ENCODE peak calls at places on chromosome 7, in nine cellular contexts. One of them, this sample, is unnamed.

GRCh38 chr7:89771003-89771636 is 383.1 kb upstream of the STEAP1 start:
- DNase-seq in osteocyte: no peak
- DNase-seq in tibial nerve: no peak
- DNase-seq in adrenal gland: no peak
- DNase-seq in brain microvascular endothelial cell: no peak
- DNase-seq in cardiac muscle cell: peak; percentile 5
- DNase-seq in CD8-positive, alpha-beta T cell: no peak
- DNase-seq in tibial artery: no peak
- DNase-seq in activated CD8-positive, alpha-beta T cell treated with anti-CD3 and anti-CD28 coated beads for 36 hours: no peak
- DNase-seq in this sample: no peak

GRCh38 chr7:27873981-27874957 is 134.3 kb downstream of the TAX1BP1 start:
- DNase-seq in osteocyte: peak; percentile 90
- DNase-seq in tibial nerve: peak; percentile 7
- DNase-seq in adrenal gland: peak; percentile 89
- DNase-seq in brain microvascular endothelial cell: peak; percentile 27
- DNase-seq in cardiac muscle cell: no peak
- DNase-seq in CD8-positive, alpha-beta T cell: no peak
- DNase-seq in tibial artery: peak; percentile 87
- DNase-seq in activated CD8-positive, alpha-beta T cell treated with anti-CD3 and anti-CD28 coated beads for 36 hours: no peak
- DNase-seq in this sample: no peak

GRCh38 chr7:23696916-23697441 is 13.0 kb upstream of the STK31 start:
- DNase-seq in osteocyte: no peak
- DNase-seq in tibial nerve: peak; percentile 30
- DNase-seq in adrenal gland: peak; percentile 30
- DNase-seq in brain microvascular endothelial cell: peak; percentile 59
- DNase-seq in cardiac muscle cell: peak; percentile 73
- DNase-seq in CD8-positive, alpha-beta T cell: peak; percentile 37
- DNase-seq in tibial artery: peak; percentile 71
- DNase-seq in activated CD8-positive, alpha-beta T cell treated with anti-CD3 and anti-CD28 coated beads for 36 hours: peak; percentile 76
- DNase-seq in this sample: peak; percentile 64

GRCh38 chr7:74044366-74045350 is 16.7 kb downstream of the ELN start:
- DNase-seq in osteocyte: no peak
- DNase-seq in tibial nerve: no peak
- DNase-seq in adrenal gland: no peak
- DNase-seq in brain microvascular endothelial cell: no peak
- DNase-seq in cardiac muscle cell: no peak
- DNase-seq in CD8-positive, alpha-beta T cell: no peak
- DNase-seq in tibial artery: no peak
- DNase-seq in activated CD8-positive, alpha-beta T cell treated with anti-CD3 and anti-CD28 coated beads for 36 hours: no peak
- DNase-seq in this sample: no peak

GRCh38 chr7:88357794-88358533 is 51.3 kb upstream of the STEAP4 start:
- DNase-seq in osteocyte: no peak
- DNase-seq in tibial nerve: no peak
- DNase-seq in adrenal gland: no peak
- DNase-seq in brain microvascular endothelial cell: peak; percentile 5
- DNase-seq in cardiac muscle cell: no peak
- DNase-seq in CD8-positive, alpha-beta T cell: no peak
- DNase-seq in tibial artery: no peak
- DNase-seq in activated CD8-positive, alpha-beta T cell treated with anti-CD3 and anti-CD28 coated beads for 36 hours: no peak
- DNase-seq in this sample: no peak

GRCh38 chr7:75716992-75717626 is 21.6 kb downstream of the HIP1 start:
- DNase-seq in osteocyte: no peak
- DNase-seq in tibial nerve: no peak
- DNase-seq in adrenal gland: no peak
- DNase-seq in brain microvascular endothelial cell: peak; percentile 42
- DNase-seq in cardiac muscle cell: no peak
- DNase-seq in CD8-positive, alpha-beta T cell: no peak
- DNase-seq in tibial artery: no peak
- DNase-seq in activated CD8-positive, alpha-beta T cell treated with anti-CD3 and anti-CD28 coated beads for 36 hours: no peak
- DNase-seq in this sample: no peak

GRCh38 chr7:124992881-124993562 is 63.4 kb upstream of the POT1 start:
- DNase-seq in osteocyte: no peak
- DNase-seq in tibial nerve: no peak
- DNase-seq in adrenal gland: peak; percentile 84
- DNase-seq in brain microvascular endothelial cell: peak; percentile 91
- DNase-seq in cardiac muscle cell: no peak
- DNase-seq in CD8-positive, alpha-beta T cell: no peak
- DNase-seq in tibial artery: peak; percentile 72
- DNase-seq in activated CD8-positive, alpha-beta T cell treated with anti-CD3 and anti-CD28 coated beads for 36 hours: no peak
- DNase-seq in this sample: no peak

GRCh38 chr7:27775772-27776171 is 35.8 kb downstream of the TAX1BP1 start:
- DNase-seq in osteocyte: no peak
- DNase-seq in tibial nerve: no peak
- DNase-seq in adrenal gland: no peak
- DNase-seq in brain microvascular endothelial cell: no peak
- DNase-seq in cardiac muscle cell: no peak
- DNase-seq in CD8-positive, alpha-beta T cell: no peak
- DNase-seq in tibial artery: no peak
- DNase-seq in activated CD8-positive, alpha-beta T cell treated with anti-CD3 and anti-CD28 coated beads for 36 hours: no peak
- DNase-seq in this sample: no peak

GRCh38 chr7:133854739-133855138 is 272.4 kb upstream of the LRGUK start:
- DNase-seq in osteocyte: no peak
- DNase-seq in tibial nerve: peak; percentile 10
- DNase-seq in adrenal gland: no peak
- DNase-seq in brain microvascular endothelial cell: peak; percentile 48
- DNase-seq in cardiac muscle cell: peak; percentile 43
- DNase-seq in CD8-positive, alpha-beta T cell: no peak
- DNase-seq in tibial artery: no peak
- DNase-seq in activated CD8-positive, alpha-beta T cell treated with anti-CD3 and anti-CD28 coated beads for 36 hours: no peak
- DNase-seq in this sample: peak; percentile 46

GRCh38 chr7:12870219-12870618 is 182.8 kb downstream of the ARL4A start:
- DNase-seq in osteocyte: no peak
- DNase-seq in tibial nerve: no peak
- DNase-seq in adrenal gland: no peak
- DNase-seq in brain microvascular endothelial cell: no peak
- DNase-seq in cardiac muscle cell: no peak
- DNase-seq in CD8-positive, alpha-beta T cell: no peak
- DNase-seq in tibial artery: no peak
- DNase-seq in activated CD8-positive, alpha-beta T cell treated with anti-CD3 and anti-CD28 coated beads for 36 hours: no peak
- DNase-seq in this sample: no peak

GRCh38 chr7:123437447-123437995 is 96.9 kb downstream of the IQUB start:
- DNase-seq in osteocyte: no peak
- DNase-seq in tibial nerve: no peak
- DNase-seq in adrenal gland: no peak
- DNase-seq in brain microvascular endothelial cell: no peak
- DNase-seq in cardiac muscle cell: no peak
- DNase-seq in CD8-positive, alpha-beta T cell: no peak
- DNase-seq in tibial artery: no peak
- DNase-seq in activated CD8-positive, alpha-beta T cell treated with anti-CD3 and anti-CD28 coated beads for 36 hours: no peak
- DNase-seq in this sample: no peak

DNA sequence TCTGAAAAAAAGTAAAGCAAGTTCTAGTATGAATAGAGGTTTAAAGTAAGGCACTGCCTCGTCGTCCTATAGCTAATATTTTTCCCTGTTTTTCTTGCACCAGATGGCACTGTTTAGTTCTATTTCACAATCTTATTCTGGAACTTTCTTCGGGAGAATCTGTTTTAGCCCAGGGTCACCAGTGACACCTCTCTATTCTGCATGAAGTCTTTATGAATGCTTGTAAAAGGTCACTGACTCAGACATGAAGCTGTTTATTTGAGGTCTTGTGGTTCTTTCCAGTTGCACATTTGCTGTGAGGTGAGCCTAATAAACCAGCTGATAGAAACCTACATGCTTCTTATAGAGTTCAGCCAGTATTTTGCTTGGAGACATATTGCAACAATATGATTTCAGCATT is 444.3 kb downstream of the AUTS2 start:
- DNase-seq in osteocyte: no peak
- DNase-seq in tibial nerve: no peak
- DNase-seq in adrenal gland: peak; percentile 39
- DNase-seq in brain microvascular endothelial cell: no peak
- DNase-seq in cardiac muscle cell: no peak
- DNase-seq in CD8-positive, alpha-beta T cell: no peak
- DNase-seq in tibial artery: no peak
- DNase-seq in activated CD8-positive, alpha-beta T cell treated with anti-CD3 and anti-CD28 coated beads for 36 hours: no peak
- DNase-seq in this sample: no peak
- TF ChIP-seq CTCF in osteocyte: peak; percentile 72
- TF ChIP-seq CTCF in tibial nerve: peak; percentile 19
- TF ChIP-seq CTCF in adrenal gland: no peak
- TF ChIP-seq CTCF in brain microvascular endothelial cell: no peak
- TF ChIP-seq CTCF in cardiac muscle cell: peak; percentile 29
- TF ChIP-seq CTCF in CD8-positive, alpha-beta T cell: no peak
- TF ChIP-seq CTCF in tibial artery: peak; percentile 31
- TF ChIP-seq CTCF in activated CD8-positive, alpha-beta T cell treated with anti-CD3 and anti-CD28 coated beads for 36 hours: no peak
- TF ChIP-seq CTCF in this sample: no peak

GRCh38 chr7:37359662-37360444 is 88.8 kb downstream of the ELMO1 start:
- DNase-seq in osteocyte: no peak
- DNase-seq in tibial nerve: no peak
- DNase-seq in adrenal gland: no peak
- DNase-seq in brain microvascular endothelial cell: no peak
- DNase-seq in cardiac muscle cell: peak; percentile 13
- DNase-seq in CD8-positive, alpha-beta T cell: no peak
- DNase-seq in tibial artery: no peak
- DNase-seq in activated CD8-positive, alpha-beta T cell treated with anti-CD3 and anti-CD28 coated beads for 36 hours: peak; percentile 43
- DNase-seq in this sample: no peak

GRCh38 chr7:37354661-37355131 is 94.0 kb downstream of the ELMO1 start:
- DNase-seq in osteocyte: no peak
- DNase-seq in tibial nerve: peak; percentile 89
- DNase-seq in adrenal gland: peak; percentile 73
- DNase-seq in brain microvascular endothelial cell: peak; percentile 2
- DNase-seq in cardiac muscle cell: peak; percentile 30
- DNase-seq in CD8-positive, alpha-beta T cell: no peak
- DNase-seq in tibial artery: peak; percentile 93
- DNase-seq in activated CD8-positive, alpha-beta T cell treated with anti-CD3 and anti-CD28 coated beads for 36 hours: peak; percentile 76
- DNase-seq in this sample: no peak

GRCh38 chr7:37360469-37360868 is 88.2 kb downstream of the ELMO1 start:
- DNase-seq in osteocyte: no peak
- DNase-seq in tibial nerve: no peak
- DNase-seq in adrenal gland: no peak
- DNase-seq in brain microvascular endothelial cell: no peak
- DNase-seq in cardiac muscle cell: no peak
- DNase-seq in CD8-positive, alpha-beta T cell: no peak
- DNase-seq in tibial artery: no peak
- DNase-seq in activated CD8-positive, alpha-beta T cell treated with anti-CD3 and anti-CD28 coated beads for 36 hours: no peak
- DNase-seq in this sample: no peak

GRCh38 chr7:37359180-37359579 is 89.5 kb downstream of the ELMO1 start:
- DNase-seq in osteocyte: no peak
- DNase-seq in tibial nerve: no peak
- DNase-seq in adrenal gland: no peak
- DNase-seq in brain microvascular endothelial cell: no peak
- DNase-seq in cardiac muscle cell: no peak
- DNase-seq in CD8-positive, alpha-beta T cell: no peak
- DNase-seq in tibial artery: no peak
- DNase-seq in activated CD8-positive, alpha-beta T cell treated with anti-CD3 and anti-CD28 coated beads for 36 hours: no peak
- DNase-seq in this sample: no peak

GRCh38 chr7:37357277-37357996 is 91.2 kb downstream of the ELMO1 start:
- DNase-seq in osteocyte: no peak
- DNase-seq in tibial nerve: no peak
- DNase-seq in adrenal gland: no peak
- DNase-seq in brain microvascular endothelial cell: no peak
- DNase-seq in cardiac muscle cell: peak; percentile 18
- DNase-seq in CD8-positive, alpha-beta T cell: no peak
- DNase-seq in tibial artery: no peak
- DNase-seq in activated CD8-positive, alpha-beta T cell treated with anti-CD3 and anti-CD28 coated beads for 36 hours: no peak
- DNase-seq in this sample: no peak
- TF ChIP-seq CTCF in osteocyte: no peak
- TF ChIP-seq CTCF in tibial nerve: no peak
- TF ChIP-seq CTCF in adrenal gland: no peak
- TF ChIP-seq CTCF in brain microvascular endothelial cell: no peak
- TF ChIP-seq CTCF in cardiac muscle cell: no peak
- TF ChIP-seq CTCF in CD8-positive, alpha-beta T cell: no peak
- TF ChIP-seq CTCF in tibial artery: no peak
- TF ChIP-seq CTCF in activated CD8-positive, alpha-beta T cell treated with anti-CD3 and anti-CD28 coated beads for 36 hours: no peak
- TF ChIP-seq CTCF in this sample: no peak

DNA sequence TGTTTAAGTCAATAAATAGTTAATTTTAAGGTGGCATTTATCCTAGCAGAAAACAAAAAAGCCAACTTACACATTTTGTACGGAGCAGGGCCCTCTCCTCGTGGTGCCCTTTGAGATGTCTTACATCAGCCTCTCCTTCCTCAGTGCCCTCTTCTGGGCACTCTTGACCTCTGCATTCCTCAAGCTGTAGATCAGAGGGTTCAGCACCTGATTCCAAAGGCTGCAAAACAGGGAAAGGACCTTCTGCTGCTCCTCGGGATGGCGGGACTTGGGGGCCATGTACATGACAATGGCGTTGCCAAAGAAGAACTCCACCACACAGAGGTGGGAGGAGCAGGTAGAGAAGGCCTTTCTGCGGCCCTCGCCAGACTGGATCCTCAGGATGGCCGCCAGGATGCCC is 4.6 kb upstream of the OR2A14 start:
- DNase-seq in osteocyte: no peak
- DNase-seq in tibial nerve: no peak
- DNase-seq in adrenal gland: no peak
- DNase-seq in brain microvascular endothelial cell: no peak
- DNase-seq in cardiac muscle cell: no peak
- DNase-seq in CD8-positive, alpha-beta T cell: no peak
- DNase-seq in tibial artery: no peak
- DNase-seq in activated CD8-positive, alpha-beta T cell treated with anti-CD3 and anti-CD28 coated beads for 36 hours: no peak
- DNase-seq in this sample: no peak
- TF ChIP-seq CTCF in osteocyte: no peak
- TF ChIP-seq CTCF in tibial nerve: no peak
- TF ChIP-seq CTCF in adrenal gland: no peak
- TF ChIP-seq CTCF in brain microvascular endothelial cell: no peak
- TF ChIP-seq CTCF in cardiac muscle cell: no peak
- TF ChIP-seq CTCF in CD8-positive, alpha-beta T cell: no peak
- TF ChIP-seq CTCF in tibial artery: no peak
- TF ChIP-seq CTCF in activated CD8-positive, alpha-beta T cell treated with anti-CD3 and anti-CD28 coated beads for 36 hours: no peak
- TF ChIP-seq CTCF in this sample: no peak

GRCh38 chr7:151876899-151877777 is at the start of gene PRKAG2:
- DNase-seq in osteocyte: no peak
- DNase-seq in tibial nerve: peak; percentile 65
- DNase-seq in adrenal gland: peak; percentile 61
- DNase-seq in brain microvascular endothelial cell: no peak
- DNase-seq in cardiac muscle cell: peak; percentile 62
- DNase-seq in CD8-positive, alpha-beta T cell: peak; percentile 60
- DNase-seq in tibial artery: peak; percentile 86
- DNase-seq in activated CD8-positive, alpha-beta T cell treated with anti-CD3 and anti-CD28 coated beads for 36 hours: peak; percentile 85
- DNase-seq in this sample: peak; percentile 82
- TF ChIP-seq CTCF in osteocyte: no peak
- TF ChIP-seq CTCF in tibial nerve: no peak
- TF ChIP-seq CTCF in adrenal gland: no peak
- TF ChIP-seq CTCF in brain microvascular endothelial cell: no peak
- TF ChIP-seq CTCF in cardiac muscle cell: no peak
- TF ChIP-seq CTCF in CD8-positive, alpha-beta T cell: peak; percentile 27
- TF ChIP-seq CTCF in tibial artery: no peak
- TF ChIP-seq CTCF in activated CD8-positive, alpha-beta T cell treated with anti-CD3 and anti-CD28 coated beads for 36 hours: no peak
- TF ChIP-seq CTCF in this sample: no peak

GRCh38 chr7:30173058-30173897 is 38.5 kb downstream of the MTURN start:
- DNase-seq in osteocyte: peak; percentile 98
- DNase-seq in tibial nerve: no peak
- DNase-seq in adrenal gland: peak; percentile 27
- DNase-seq in brain microvascular endothelial cell: peak; percentile 68
- DNase-seq in cardiac muscle cell: peak; percentile 73
- DNase-seq in CD8-positive, alpha-beta T cell: no peak
- DNase-seq in tibial artery: peak; percentile 94
- DNase-seq in activated CD8-positive, alpha-beta T cell treated with anti-CD3 and anti-CD28 coated beads for 36 hours: no peak
- DNase-seq in this sample: no peak
- TF ChIP-seq CTCF in osteocyte: peak; percentile 64
- TF ChIP-seq CTCF in tibial nerve: peak; percentile 30
- TF ChIP-seq CTCF in adrenal gland: no peak
- TF ChIP-seq CTCF in brain microvascular endothelial cell: peak; percentile 30
- TF ChIP-seq CTCF in cardiac muscle cell: peak; percentile 30
- TF ChIP-seq CTCF in CD8-positive, alpha-beta T cell: no peak
- TF ChIP-seq CTCF in tibial artery: no peak
- TF ChIP-seq CTCF in activated CD8-positive, alpha-beta T cell treated with anti-CD3 and anti-CD28 coated beads for 36 hours: no peak
- TF ChIP-seq CTCF in this sample: no peak

This sample was measured in GM13976.